ENCODE peak calls at places on chromosome 9, in four cellular contexts. One of them, this sample, is unnamed. For H3K4me1, the result is how much of the 10 kb centered on the place peaks cover.

GRCh38 chr9:131478421-131478868 is 24.3 kb upstream of the POMT1 start:
- DNase-seq in tibial nerve: no peak
- DNase-seq in heart left ventricle: no peak
- DNase-seq in body of pancreas: peak
- DNase-seq in this sample: peak

GRCh38 chr9:122219856-122220672 is 8.7 kb downstream of the LHX6 start:
- DNase-seq in tibial nerve: no peak
- DNase-seq in heart left ventricle: no peak
- DNase-seq in body of pancreas: no peak
- DNase-seq in this sample: peak

GRCh38 chr9:130088056-130088455 is 34.4 kb downstream of the GPR107 start:
- DNase-seq in body of pancreas: no peak
- DNase-seq in heart left ventricle: no peak
- DNase-seq in tibial nerve: no peak
- DNase-seq in this sample: no peak

GRCh38 chr9:87567047-87567446 is 69.4 kb downstream of the DAPK1 start:
- DNase-seq in body of pancreas: no peak
- DNase-seq in heart left ventricle: no peak
- DNase-seq in tibial nerve: no peak
- DNase-seq in this sample: no peak

GRCh38 chr9:83238871-83239624 is 176.1 kb upstream of the RASEF start:
- DNase-seq in heart left ventricle: peak
- DNase-seq in body of pancreas: peak
- DNase-seq in tibial nerve: no peak
- DNase-seq in this sample: peak

GRCh38 chr9:27179245-27179870 is 70.3 kb downstream of the TEK start:
- DNase-seq in tibial nerve: no peak
- DNase-seq in heart left ventricle: no peak
- DNase-seq in body of pancreas: no peak
- DNase-seq in this sample: no peak

GRCh38 chr9:33731625-33732024 is 63.7 kb upstream of the PRSS3 start:
- DNase-seq in heart left ventricle: no peak
- DNase-seq in body of pancreas: no peak
- DNase-seq in tibial nerve: no peak
- DNase-seq in this sample: no peak

GRCh38 chr9:113520109-113520642 is 56.6 kb downstream of the RGS3 start:
- DNase-seq in body of pancreas: peak
- DNase-seq in heart left ventricle: no peak
- DNase-seq in tibial nerve: no peak
- DNase-seq in this sample: no peak

GRCh38 chr9:35313911-35314310 is 152.1 kb downstream of the UNC13B start:
- DNase-seq in heart left ventricle: no peak
- DNase-seq in body of pancreas: no peak
- DNase-seq in tibial nerve: no peak
- DNase-seq in this sample: no peak

GRCh38 chr9:110031511-110032173 is 176.3 kb downstream of the C9orf152 start:
- DNase-seq in heart left ventricle: no peak
- DNase-seq in body of pancreas: no peak
- DNase-seq in tibial nerve: no peak
- DNase-seq in this sample: no peak

GRCh38 chr9:14170392-14170931 is 143.5 kb downstream of the NFIB start:
- DNase-seq in heart left ventricle: no peak
- DNase-seq in body of pancreas: no peak
- DNase-seq in tibial nerve: no peak
- DNase-seq in this sample: no peak

GRCh38 chr9:105842023-105842644 is 147.8 kb downstream of the TMEM38B start:
- DNase-seq in heart left ventricle: no peak
- DNase-seq in tibial nerve: no peak
- DNase-seq in body of pancreas: peak
- DNase-seq in this sample: no peak

GRCh38 chr9:31535659-31536058 is 848.8 kb upstream of the ACO1 start:
- DNase-seq in body of pancreas: no peak
- DNase-seq in tibial nerve: no peak
- DNase-seq in heart left ventricle: no peak
- DNase-seq in this sample: no peak

GRCh38 chr9:103361906-103362305 is 366.8 kb downstream of the CYLC2 start:
- DNase-seq in body of pancreas: no peak
- DNase-seq in tibial nerve: no peak
- DNase-seq in heart left ventricle: no peak
- DNase-seq in this sample: no peak

GRCh38 chr9:16344343-16344742 is 526.1 kb downstream of the BNC2 start:
- DNase-seq in heart left ventricle: no peak
- DNase-seq in body of pancreas: no peak
- DNase-seq in tibial nerve: no peak
- DNase-seq in this sample: no peak

GRCh38 chr9:130287736-130288135 is 22.2 kb downstream of the HMCN2 start:
- DNase-seq in body of pancreas: no peak
- DNase-seq in tibial nerve: no peak
- DNase-seq in heart left ventricle: peak
- DNase-seq in this sample: peak

GRCh38 chr9:93465853-93466252 is 12.5 kb upstream of the FAM120AOS start:
- DNase-seq in heart left ventricle: no peak
- DNase-seq in body of pancreas: peak
- DNase-seq in tibial nerve: no peak
- DNase-seq in this sample: no peak

GRCh38 chr9:110622368-110622767 is 42.8 kb upstream of the SVEP1 start:
- DNase-seq in tibial nerve: no peak
- DNase-seq in body of pancreas: no peak
- DNase-seq in heart left ventricle: no peak
- DNase-seq in this sample: no peak

GRCh38 chr9:13088734-13089427 is 190.6 kb downstream of the MPDZ start:
- DNase-seq in heart left ventricle: no peak
- DNase-seq in tibial nerve: no peak
- DNase-seq in body of pancreas: peak
- DNase-seq in this sample: no peak

GRCh38 chr9:36725777-36726356 is 153.2 kb downstream of the MELK start:
- DNase-seq in heart left ventricle: no peak
- DNase-seq in tibial nerve: no peak
- DNase-seq in body of pancreas: no peak
- DNase-seq in this sample: no peak

GRCh38 chr9:127692071-127692470 is 14.7 kb upstream of the CFAP157 start:
- DNase-seq in body of pancreas: no peak
- DNase-seq in heart left ventricle: no peak
- DNase-seq in tibial nerve: no peak
- DNase-seq in this sample: no peak

GRCh38 chr9:7467186-7467585 is 332.4 kb downstream of the DMAC1 start:
- DNase-seq in body of pancreas: no peak
- DNase-seq in tibial nerve: no peak
- DNase-seq in heart left ventricle: no peak
- DNase-seq in this sample: no peak

GRCh38 chr9:107112707-107113243 is 170.3 kb upstream of the RAD23B start:
- DNase-seq in heart left ventricle: no peak
- DNase-seq in tibial nerve: no peak
- DNase-seq in body of pancreas: no peak
- DNase-seq in this sample: no peak

GRCh38 chr9:109158656-109159055 is 8.4 kb downstream of the FRRS1L start:
- DNase-seq in tibial nerve: no peak
- DNase-seq in heart left ventricle: no peak
- DNase-seq in body of pancreas: no peak
- DNase-seq in this sample: no peak

GRCh38 chr9:99433095-99433494 is 211.0 kb downstream of the SEC61B start:
- DNase-seq in heart left ventricle: no peak
- DNase-seq in tibial nerve: no peak
- DNase-seq in body of pancreas: no peak
- DNase-seq in this sample: no peak

GRCh38 chr9:130139251-130139650 is 33.0 kb upstream of the NCS1 start:
- DNase-seq in body of pancreas: no peak
- DNase-seq in tibial nerve: no peak
- DNase-seq in heart left ventricle: no peak
- DNase-seq in this sample: peak

GRCh38 chr9:91279296-91280204 is 82.2 kb downstream of the AUH start:
- DNase-seq in body of pancreas: no peak
- DNase-seq in heart left ventricle: no peak
- DNase-seq in tibial nerve: no peak
- DNase-seq in this sample: no peak

GRCh38 chr9:124286292-124286931 is 28.7 kb downstream of the NEK6 start:
- DNase-seq in tibial nerve: no peak
- DNase-seq in heart left ventricle: no peak
- DNase-seq in body of pancreas: peak
- DNase-seq in this sample: no peak

GRCh38 chr9:31137151-31137849 is 1247.1 kb upstream of the ACO1 start:
- DNase-seq in body of pancreas: peak
- DNase-seq in heart left ventricle: no peak
- DNase-seq in tibial nerve: no peak
- DNase-seq in this sample: no peak

GRCh38 chr9:109469646-109470358 is 28.3 kb downstream of the PTPN3 start:
- DNase-seq in heart left ventricle: peak
- DNase-seq in body of pancreas: peak
- DNase-seq in tibial nerve: peak
- DNase-seq in this sample: peak

GRCh38 chr9:72509635-72510034 is 11.8 kb upstream of the TMC1 start:
- DNase-seq in tibial nerve: no peak
- DNase-seq in body of pancreas: no peak
- DNase-seq in heart left ventricle: no peak
- DNase-seq in this sample: no peak

GRCh38 chr9:114539718-114540410 is 34.6 kb upstream of the WHRN start:
- DNase-seq in tibial nerve: no peak
- DNase-seq in body of pancreas: no peak
- DNase-seq in heart left ventricle: no peak
- DNase-seq in this sample: no peak

GRCh38 chr9:117414220-117414905 is 494 bp downstream of the ASTN2 start:
- DNase-seq in tibial nerve: no peak
- DNase-seq in heart left ventricle: peak
- DNase-seq in body of pancreas: peak
- DNase-seq in this sample: peak

GRCh38 chr9:97411789-97412627 is at the start of gene TDRD7:
- DNase-seq in body of pancreas: peak
- DNase-seq in heart left ventricle: peak
- DNase-seq in tibial nerve: peak
- DNase-seq in this sample: peak

GRCh38 chr9:73845539-73845938 is 651.6 kb upstream of the RORB start:
- DNase-seq in tibial nerve: no peak
- DNase-seq in heart left ventricle: no peak
- DNase-seq in body of pancreas: no peak
- DNase-seq in this sample: no peak

GRCh38 chr9:35609820-35610163 is 4.7 kb downstream of the TESK1 start:
- DNase-seq in tibial nerve: no peak
- DNase-seq in heart left ventricle: no peak
- DNase-seq in body of pancreas: peak
- DNase-seq in this sample: no peak

GRCh38 chr9:91200692-91201336 is 160.9 kb downstream of the AUH start:
- DNase-seq in body of pancreas: no peak
- DNase-seq in tibial nerve: no peak
- DNase-seq in heart left ventricle: no peak
- DNase-seq in this sample: no peak

GRCh38 chr9:69254223-69254622 is 70.8 kb upstream of the ENTREP1 start:
- DNase-seq in body of pancreas: no peak
- DNase-seq in heart left ventricle: no peak
- DNase-seq in tibial nerve: no peak
- DNase-seq in this sample: no peak

GRCh38 chr9:133632806-133633680 is 3.1 kb upstream of the DBH start:
- DNase-seq in tibial nerve: no peak
- DNase-seq in heart left ventricle: no peak
- DNase-seq in body of pancreas: no peak
- DNase-seq in this sample: no peak
- TF ChIP-seq POLR2A in tibial nerve: no peak
- TF ChIP-seq POLR2A in heart left ventricle: no peak
- TF ChIP-seq POLR2A in body of pancreas: no peak
- TF ChIP-seq POLR2A in this sample: no peak

GRCh38 chr9:37950561-37950960 is 46.6 kb upstream of the SLC25A51 start:
- DNase-seq in body of pancreas: peak
- DNase-seq in heart left ventricle: no peak
- DNase-seq in tibial nerve: no peak
- DNase-seq in this sample: no peak
- H3K4me1 ChIP-seq in body of pancreas: under half
- H3K4me1 ChIP-seq in heart left ventricle: under half
- H3K4me1 ChIP-seq in tibial nerve: under half
- H3K4me1 ChIP-seq in this sample: under half

DNA sequence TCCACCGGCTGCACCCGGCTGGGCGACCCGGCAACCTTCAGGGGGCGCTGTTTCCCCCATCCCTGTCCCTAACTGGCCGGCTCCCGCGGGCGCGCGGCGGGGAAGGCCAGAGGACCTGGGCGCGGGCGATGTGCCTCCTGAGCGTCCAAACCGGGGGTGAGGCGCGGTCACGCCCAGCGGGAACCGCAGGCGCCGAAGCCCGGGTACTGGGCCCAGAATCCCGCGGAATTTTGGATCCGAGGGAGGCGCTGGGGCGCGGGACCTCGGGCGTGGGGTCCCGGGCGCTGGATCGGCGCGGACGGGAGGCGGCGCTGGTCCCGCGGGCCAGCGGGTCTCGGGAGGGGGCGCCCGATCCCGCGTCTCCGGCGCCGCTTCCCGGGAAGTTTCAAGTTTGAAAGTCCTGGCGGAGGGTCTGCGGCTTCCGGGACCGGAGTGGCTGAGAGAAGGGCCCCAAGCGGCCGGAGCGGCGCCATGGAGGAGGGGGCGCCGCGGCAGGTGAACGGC is at the start of gene PKN3:
- DNase-seq in body of pancreas: peak
- DNase-seq in tibial nerve: peak
- DNase-seq in heart left ventricle: peak
- DNase-seq in this sample: peak
- TF ChIP-seq POLR2A in body of pancreas: no peak
- TF ChIP-seq POLR2A in tibial nerve: no peak
- TF ChIP-seq POLR2A in heart left ventricle: peak
- TF ChIP-seq POLR2A in this sample: no peak

GRCh38 chr9:15213249-15213648 is 93.8 kb downstream of the TTC39B start:
- DNase-seq in heart left ventricle: no peak
- DNase-seq in body of pancreas: no peak
- DNase-seq in tibial nerve: no peak
- DNase-seq in this sample: no peak
- H3K4me1 ChIP-seq in heart left ventricle: under half
- H3K4me1 ChIP-seq in body of pancreas: under half
- H3K4me1 ChIP-seq in tibial nerve: under half
- H3K4me1 ChIP-seq in this sample: under half